ENCODE peak calls at places on chromosomes 6 and 20, in nine cellular contexts. C is testis; G is OCI-LY7; Q is body of pancreas; F is heart left ventricle; R is K562; X is PC-3; J is CD8-positive, alpha-beta T cell; A is neural progenitor cell. V is an unnamed sample. For H3K36me3, the result is how much of the 10 kb centered on the place peaks cover.

GRCh38 chr6:107361568-107362270 is 97.6 kb downstream of the PDSS2 start:
- DNase-seq in R (no peak), J (no peak), X (peak), F (no peak), C (no peak), G (no peak), A (peak), Q (no peak), V (no peak)

GRCh38 chr6:169695131-169695530 is 6.7 kb downstream of the WDR27 start:
- DNase-seq in X (no peak), Q (no peak), J (no peak), A (no peak), R (no peak), C (no peak), F (no peak), G (no peak), V (no peak)

GRCh38 chr6:131387706-131388455 is 185.1 kb upstream of the ARG1 start:
- DNase-seq in F (no peak), G (no peak), C (no peak), Q (no peak), J (no peak), R (no peak), A (no peak), X (no peak), V (no peak)

GRCh38 chr20:7770578-7770977 is 169.7 kb downstream of the HAO1 start:
- DNase-seq in X (peak), Q (no peak), F (no peak), R (no peak), A (no peak), C (no peak), J (no peak), G (peak), V (peak)

GRCh38 chr6:154928325-154928922 is 66.7 kb upstream of the TIAM2 start:
- DNase-seq in Q (peak), R (peak), A (peak), X (peak), J (peak), F (no peak), C (peak), G (peak), V (peak)

GRCh38 chr6:109783245-109783990 is 92.3 kb downstream of the FIG4 start:
- DNase-seq in F (no peak), A (peak), R (peak), X (peak), C (peak), G (no peak), Q (peak), J (no peak), V (no peak)

GRCh38 chr6:143965503-143966171 is 42.4 kb downstream of the PLAGL1 start:
- DNase-seq in C (no peak), G (no peak), R (no peak), A (no peak), Q (no peak), F (no peak), X (peak), J (no peak), V (peak)

GRCh38 chr20:53338716-53339115 is 254.9 kb downstream of the ZNF217 start:
- DNase-seq in Q (no peak), J (no peak), A (no peak), X (no peak), G (no peak), F (no peak), R (no peak), C (no peak), V (no peak)

GRCh38 chr20:44428174-44429016 is 47.3 kb upstream of the TTPAL start:
- DNase-seq in F (peak), A (no peak), C (no peak), R (no peak), X (no peak), G (no peak), Q (no peak), J (no peak), V (peak)

DNA sequence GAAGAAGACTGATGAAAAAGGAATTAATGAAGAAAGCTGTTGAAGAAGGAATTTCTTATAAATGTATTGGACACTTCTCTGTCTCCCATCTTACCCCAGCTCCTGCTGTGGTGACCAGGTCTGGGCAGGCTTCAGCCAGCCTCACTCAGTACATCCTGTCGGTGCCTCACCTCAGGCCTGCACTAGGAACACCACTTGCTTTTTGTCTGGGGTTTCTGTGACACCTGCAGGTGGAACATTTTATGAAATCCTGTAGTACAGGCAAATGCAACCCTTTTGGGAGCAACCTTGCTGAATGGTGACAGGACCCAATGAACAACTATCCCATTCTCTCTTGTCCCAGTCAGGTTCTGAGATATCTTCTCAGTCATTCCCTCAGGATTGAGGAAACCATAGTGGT is 129.7 kb downstream of the PRDM13 start:
- DNase-seq in J (no peak), A (no peak), X (peak), C (no peak), G (peak), Q (no peak), F (no peak), R (no peak), V (no peak)
- TF ChIP-seq CTCF in J (no peak), A (no peak), X (peak), C (no peak), G (no peak), Q (no peak), F (no peak), R (peak), V (no peak)

GRCh38 chr20:48970681-48971370 is 49.3 kb downstream of the ARFGEF2 start:
- DNase-seq in G (no peak), X (no peak), J (no peak), C (no peak), F (no peak), R (no peak), A (no peak), Q (no peak), V (no peak)
- H3K36me3 ChIP-seq in G (half or more), X (half or more), J (under half), C (under half), F (under half), R (half or more), A (under half), Q (under half), V (under half)

GRCh38 chr20:63322923-63323253 is 29.9 kb downstream of the COL20A1 start:
- DNase-seq in C (no peak), J (no peak), Q (no peak), F (no peak), X (no peak), A (no peak), G (no peak), R (peak), V (no peak)

GRCh38 chr20:63325021-63325471 is 32.1 kb downstream of the COL20A1 start:
- DNase-seq in R (no peak), J (no peak), G (no peak), C (no peak), A (no peak), Q (no peak), F (peak), X (no peak), V (no peak)

GRCh38 chr20:63322146-63322922 is 29.3 kb downstream of the COL20A1 start:
- DNase-seq in F (peak), C (no peak), J (no peak), R (peak), G (no peak), A (no peak), Q (no peak), X (no peak), V (no peak)

GRCh38 chr20:63321148-63321831 is 28.3 kb downstream of the COL20A1 start:
- DNase-seq in F (peak), A (no peak), X (peak), C (no peak), R (no peak), J (no peak), G (no peak), Q (peak), V (no peak)

DNA sequence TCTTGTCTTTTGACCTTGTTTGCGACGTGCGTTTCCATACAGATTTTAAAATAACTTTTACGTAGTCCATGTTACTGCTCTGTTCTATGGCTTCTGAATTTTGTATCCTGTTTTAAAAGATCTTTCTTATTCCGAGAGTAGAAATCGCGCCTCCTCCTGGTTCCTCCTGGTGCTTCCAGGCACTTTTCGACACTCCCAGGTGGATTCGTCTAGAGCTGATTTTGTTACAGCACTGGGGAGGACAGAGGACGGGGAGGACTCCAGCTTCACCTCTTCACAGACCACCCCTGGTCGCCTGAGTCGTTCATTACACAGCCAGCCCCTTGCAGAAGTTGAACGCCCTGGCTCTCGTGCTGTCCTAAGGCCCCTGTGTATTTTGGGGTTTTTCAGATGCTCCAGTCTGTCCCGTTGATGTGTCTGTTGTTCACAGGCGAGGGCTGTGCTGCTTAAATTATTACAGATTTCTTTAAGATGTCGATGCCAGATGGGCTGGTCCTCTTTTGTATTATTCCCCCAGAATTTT is 30.4 kb downstream of the COL20A1 start:
- DNase-seq in Q (no peak), A (no peak), J (no peak), F (no peak), X (no peak), R (peak), C (no peak), G (no peak), V (no peak)
- TF ChIP-seq CTCF in Q (no peak), A (peak), J (no peak), F (no peak), X (peak), R (peak), C (no peak), G (no peak), V (no peak)

GRCh38 chr20:47247972-47248371 is 108.5 kb downstream of the ZMYND8 start:
- DNase-seq in F (no peak), G (no peak), J (no peak), Q (no peak), R (no peak), A (no peak), X (no peak), C (no peak), V (no peak)
- H3K36me3 ChIP-seq in F (under half), G (half or more), J (half or more), Q (under half), R (half or more), A (under half), X (under half), C (under half), V (half or more)

DNA sequence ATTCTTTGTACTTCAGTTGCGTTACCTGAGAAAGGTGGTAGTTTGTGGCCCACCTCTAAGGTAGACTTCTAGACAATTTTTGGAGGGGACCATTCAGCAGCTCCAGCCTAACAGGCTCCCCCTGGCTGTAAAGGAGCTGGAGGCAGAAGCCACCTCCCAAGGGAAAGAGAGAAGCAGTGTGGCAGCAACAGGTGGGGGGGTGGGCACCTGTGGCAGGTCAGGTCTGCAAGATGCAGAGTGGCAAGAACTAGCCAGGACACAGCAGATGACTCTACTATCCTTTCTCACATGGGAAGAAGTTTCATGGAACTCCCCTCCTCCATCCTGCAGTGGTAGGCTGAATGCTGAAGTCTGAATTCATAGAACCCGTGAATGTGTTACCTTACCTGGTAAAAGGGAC is 148.3 kb upstream of the DTNBP1 start:
- DNase-seq in J (no peak), X (no peak), F (no peak), G (no peak), C (no peak), R (no peak), Q (no peak), A (no peak), V (no peak)
- TF ChIP-seq CTCF in J (no peak), X (peak), F (no peak), G (no peak), C (no peak), R (no peak), Q (no peak), A (no peak), V (no peak)

GRCh38 chr6:69408886-69409285 is 387.9 kb downstream of the LMBRD1 start:
- DNase-seq in G (no peak), X (no peak), A (no peak), C (no peak), R (no peak), F (no peak), Q (no peak), J (no peak), V (no peak)
- H3K36me3 ChIP-seq in G (under half), X (under half), A (under half), C (under half), R (under half), F (under half), Q (under half), J (under half), V (under half)

GRCh38 chr6:88761237-88762031 is 202.0 kb downstream of the RNGTT start:
- DNase-seq in X (peak), A (peak), J (no peak), Q (no peak), F (no peak), C (no peak), R (peak), G (peak), V (no peak)
- TF ChIP-seq CTCF in X (peak), A (peak), J (no peak), Q (no peak), F (no peak), C (no peak), R (no peak), G (peak), V (no peak)

V was measured in bronchial epithelial cell.